ENCODE peak calls at places on chromosomes 2 and 18, in nine cellular contexts. S is activated CD4-positive, alpha-beta T cell treated with anti-CD3 and anti-CD28 coated beads, Interleukin-2, amount 50 U/mL, for 24 hours; U is choroid plexus epithelial cell; Q is A172; E is RPMI7951; F is epithelial cell of esophagus; D is WTC11; R is stimulated activated CD4-positive, alpha-beta T cell treated with anti-CD3 and anti-CD28 coated beads, Interleukin-4, amount 100 ng/mL, for 24 hours; L is foreskin fibroblast. J is an unnamed sample.
A peak's percentile ranks its signal among the peaks of the same experiment; 100 is the strongest.

GRCh38 chr2:120935339-120936313 is 200.0 kb downstream of the GLI2 start:
- DNase-seq in S (no peak), U (peak; percentile 58), Q (peak; percentile 89), E (peak; percentile 85), F (no peak), D (no peak), R (no peak), L (peak; percentile 78), J (no peak)

GRCh38 chr2:217919781-217920351 is 82.9 kb downstream of the TNS1 start:
- DNase-seq in S (no peak), U (peak; percentile 59), Q (peak; percentile 92), E (peak; percentile 80), F (no peak), D (no peak), R (no peak), L (peak; percentile 59), J (no peak)

GRCh38 chr2:8819194-8819593 is 18.2 kb downstream of the KIDINS220 start:
- DNase-seq in S (no peak), U (no peak), Q (no peak), E (peak; percentile 15), F (peak; percentile 65), D (no peak), R (no peak), L (peak; percentile 31), J (no peak)

GRCh38 chr18:7824970-7825369 is 257.9 kb downstream of the PTPRM start:
- DNase-seq in S (no peak), U (no peak), Q (no peak), E (no peak), F (no peak), D (no peak), R (no peak), L (no peak), J (no peak)

GRCh38 chr2:134341476-134341875 is 87.6 kb downstream of the MGAT5 start:
- DNase-seq in S (no peak), U (no peak), Q (no peak), E (no peak), F (peak; percentile 6), D (no peak), R (no peak), L (no peak), J (no peak)

GRCh38 chr2:72538486-72538885 is 287.3 kb downstream of the EXOC6B start:
- DNase-seq in S (no peak), U (no peak), Q (no peak), E (peak; percentile 24), F (no peak), D (no peak), R (no peak), L (no peak), J (no peak)

GRCh38 chr2:111191877-111192276 is 71.2 kb downstream of the BCL2L11 start:
- DNase-seq in S (no peak), U (no peak), Q (no peak), E (no peak), F (no peak), D (no peak), R (no peak), L (no peak), J (no peak)

GRCh38 chr18:23888880-23889279 is 125.7 kb upstream of the TTC39C start:
- DNase-seq in S (no peak), U (no peak), Q (no peak), E (no peak), F (no peak), D (no peak), R (no peak), L (no peak), J (no peak)

GRCh38 chr2:220811952-220812570 is 760.0 kb downstream of the EPHA4 start:
- DNase-seq in S (no peak), U (peak; percentile 28), Q (peak; percentile 53), E (peak; percentile 24), F (peak; percentile 79), D (no peak), R (no peak), L (no peak), J (no peak)

GRCh38 chr2:144517825-144518699 is 1.9 kb downstream of the ZEB2 start:
- DNase-seq in S (no peak), U (peak; percentile 63), Q (no peak), E (peak; percentile 37), F (no peak), D (no peak), R (no peak), L (no peak), J (no peak)

GRCh38 chr18:62637807-62638687 is 77.3 kb upstream of the PHLPP1 start:
- DNase-seq in S (peak; percentile 14), U (peak; percentile 33), Q (peak; percentile 21), E (peak; percentile 33), F (peak; percentile 43), D (peak; percentile 78), R (peak; percentile 61), L (no peak), J (peak; percentile 73)

GRCh38 chr2:135960598-135961551 is 24.6 kb downstream of the DARS1 start:
- DNase-seq in S (no peak), U (peak; percentile 53), Q (no peak), E (peak; percentile 28), F (no peak), D (no peak), R (peak; percentile 19), L (no peak), J (peak; percentile 37)

GRCh38 chr2:215713393-215713792 is 277.5 kb upstream of the FN1 start:
- DNase-seq in S (no peak), U (peak; percentile 96), Q (peak; percentile 25), E (peak; percentile 70), F (peak; percentile 31), D (no peak), R (no peak), L (peak; percentile 69), J (no peak)

GRCh38 chr18:63956755-63957154 is 7.7 kb downstream of the HMSD start:
- DNase-seq in S (no peak), U (no peak), Q (no peak), E (no peak), F (no peak), D (no peak), R (no peak), L (peak; percentile 53), J (no peak)

GRCh38 chr18:44740000-44740399 is 59.3 kb downstream of the SETBP1 start:
- DNase-seq in S (no peak), U (no peak), Q (no peak), E (no peak), F (peak; percentile 96), D (no peak), R (no peak), L (no peak), J (no peak)

GRCh38 chr2:26946841-26947784 is 23.3 kb upstream of the MAPRE3 start:
- DNase-seq in S (no peak), U (peak; percentile 47), Q (peak; percentile 78), E (peak; percentile 75), F (no peak), D (no peak), R (no peak), L (no peak), J (no peak)

GRCh38 chr18:79392226-79392625 is 3.5 kb upstream of the NFATC1 start:
- DNase-seq in S (no peak), U (no peak), Q (no peak), E (no peak), F (no peak), D (no peak), R (no peak), L (no peak), J (no peak)

GRCh38 chr2:96856776-96857673 is 791 bp downstream of the ANKRD39 start:
- DNase-seq in S (no peak), U (peak; percentile 24), Q (no peak), E (peak; percentile 49), F (no peak), D (no peak), R (peak; percentile 45), L (no peak), J (peak; percentile 65)

J was measured in activated CD4-positive, alpha-beta memory T cell treated with anti-CD3 and anti-CD28 coated beads for 36 hours.